ENCODE peak calls at places on chromosomes 5 and 9, in four cellular contexts. A, G, R and L are unnamed samples.

GRCh38 chr5:9549941-9550340 is 4.1 kb upstream of the SEMA5A start:
- DNase-seq in A (peak), G (no peak), R (no peak), L (no peak)

GRCh38 chr9:116959775-116960174 is 272.7 kb downstream of the TRIM32 start:
- DNase-seq in A (peak), G (peak), R (peak), L (peak)

GRCh38 chr9:130446111-130446861 is 1.5 kb downstream of the ASS1 start:
- DNase-seq in A (peak), G (no peak), R (peak), L (peak)

GRCh38 chr9:89497978-89498844 is at the start of gene SEMA4D:
- DNase-seq in A (peak), G (peak), R (peak), L (peak)

GRCh38 chr5:33317271-33317670 is 123.5 kb upstream of the TARS1 start:
- DNase-seq in A (peak), G (no peak), R (no peak), L (no peak)

GRCh38 chr9:72951520-72952393 is 1.1 kb downstream of the ALDH1A1 start:
- DNase-seq in A (no peak), G (no peak), R (no peak), L (no peak)

GRCh38 chr9:76912631-76913275 is 6.8 kb upstream of the PRUNE2 start:
- DNase-seq in A (peak), G (no peak), R (no peak), L (no peak)

GRCh38 chr5:178770621-178771020 is 40.2 kb upstream of the ZNF354A start:
- DNase-seq in A (no peak), G (no peak), R (no peak), L (no peak)

GRCh38 chr5:93076096-93076495 is 504.9 kb downstream of the NR2F1-AS1 start:
- DNase-seq in A (peak), G (no peak), R (no peak), L (no peak)

GRCh38 chr5:965604-966344 is 42.8 kb upstream of the NKD2 start:
- DNase-seq in A (no peak), G (no peak), R (no peak), L (no peak)

GRCh38 chr9:134768332-134769083 is 112.1 kb upstream of the FCN2 start:
- DNase-seq in A (no peak), G (no peak), R (no peak), L (no peak)

GRCh38 chr9:130327781-130328348 is 62.3 kb downstream of the HMCN2 start:
- DNase-seq in A (peak), G (no peak), R (no peak), L (no peak)

GRCh38 chr9:107336718-107337360 is 53.8 kb downstream of the RAD23B start:
- DNase-seq in A (peak), G (no peak), R (no peak), L (no peak)

GRCh38 chr9:137199411-137200121 is 975 bp downstream of the TPRN start:
- DNase-seq in A (peak), G (no peak), R (peak), L (peak)

GRCh38 chr5:140631831-140632365 is 1.1 kb downstream of the CD14 start:
- DNase-seq in A (no peak), G (no peak), R (no peak), L (no peak)

GRCh38 chr5:64209353-64209752 is 43.7 kb downstream of the RNF180 start:
- DNase-seq in A (no peak), G (no peak), R (no peak), L (no peak)

GRCh38 chr5:84425365-84425764 is 40.7 kb upstream of the EDIL3 start:
- DNase-seq in A (no peak), G (no peak), R (no peak), L (no peak)

GRCh38 chr9:36818242-36818938 is 215.7 kb downstream of the PAX5 start:
- DNase-seq in A (no peak), G (peak), R (no peak), L (no peak)

GRCh38 chr9:126722252-126722921 is 82.5 kb upstream of the ZBTB43 start:
- DNase-seq in A (no peak), G (peak), R (peak), L (peak)

GRCh38 chr9:94014066-94014654 is 59.0 kb upstream of the BARX1 start:
- DNase-seq in A (peak), G (no peak), R (no peak), L (peak)

GRCh38 chr9:69331444-69331843 is 6.4 kb downstream of the ENTREP1 start:
- DNase-seq in A (no peak), G (no peak), R (no peak), L (no peak)

GRCh38 chr9:117496307-117496706 is 81.5 kb upstream of the ASTN2 start:
- DNase-seq in A (no peak), G (no peak), R (no peak), L (no peak)

GRCh38 chr5:121853853-121854252 is 2.2 kb downstream of the FTMT start:
- DNase-seq in A (no peak), G (no peak), R (no peak), L (peak)

GRCh38 chr5:1310118-1310517 is 15.2 kb upstream of the TERT start:
- DNase-seq in A (no peak), G (no peak), R (no peak), L (no peak)

GRCh38 chr5:73625905-73626811 is at the start of gene ARHGEF28:
- DNase-seq in A (peak), G (peak), R (peak), L (peak)

GRCh38 chr9:124110307-124110915 is 98.8 kb downstream of the LHX2 start:
- DNase-seq in A (peak), G (peak), R (peak), L (peak)

GRCh38 chr5:31767335-31768031 is 128.6 kb downstream of the PDZD2 start:
- DNase-seq in A (no peak), G (no peak), R (no peak), L (no peak)

GRCh38 chr5:5066276-5067186 is 73.6 kb upstream of the ADAMTS16 start:
- DNase-seq in A (no peak), G (no peak), R (no peak), L (peak)

GRCh38 chr9:122071716-122072115 is 21.4 kb downstream of the TTLL11 start:
- DNase-seq in A (no peak), G (no peak), R (no peak), L (no peak)

GRCh38 chr5:32990593-32991415 is 279.7 kb downstream of the NPR3 start:
- DNase-seq in A (no peak), G (no peak), R (no peak), L (no peak)

GRCh38 chr5:142810891-142811290 is 40.7 kb downstream of the ARHGAP26 start:
- DNase-seq in A (no peak), G (no peak), R (no peak), L (no peak)

GRCh38 chr5:1039210-1039548 is 30.6 kb downstream of the NKD2 start:
- DNase-seq in A (no peak), G (no peak), R (no peak), L (no peak)

GRCh38 chr5:87393331-87393730 is 19.4 kb downstream of the CCNH start:
- DNase-seq in A (peak), G (no peak), R (no peak), L (no peak)

GRCh38 chr5:142446131-142446959 is 121.5 kb upstream of the SPRY4 start:
- DNase-seq in A (peak), G (no peak), R (no peak), L (peak)

GRCh38 chr9:36063804-36064447 is 27.2 kb downstream of the RECK start:
- DNase-seq in A (peak), G (no peak), R (no peak), L (no peak)

GRCh38 chr5:12237837-12238575 is 333.8 kb upstream of the CTNND2 start:
- DNase-seq in A (no peak), G (peak), R (no peak), L (peak)

GRCh38 chr9:14029811-14030210 is 284.1 kb downstream of the NFIB start:
- DNase-seq in A (no peak), G (no peak), R (no peak), L (no peak)

GRCh38 chr9:35845824-35846771 is 17.1 kb downstream of the TMEM8B start:
- DNase-seq in A (no peak), G (peak), R (peak), L (peak)

GRCh38 chr9:21543187-21543586 is 61.1 kb upstream of the IFNE start:
- DNase-seq in A (no peak), G (no peak), R (no peak), L (peak)

GRCh38 chr5:96692436-96692835 is 30.3 kb downstream of the CAST start:
- DNase-seq in A (peak), G (no peak), R (no peak), L (no peak)

GRCh38 chr5:137412136-137412535 is 87.0 kb downstream of the SPOCK1 start:
- DNase-seq in A (no peak), G (no peak), R (no peak), L (no peak)
- H3K56ac ChIP-seq in A (no peak), G (no peak), R (no peak), L (no peak)

GRCh38 chr5:65674749-65675148 is 47.2 kb downstream of the SGTB start:
- DNase-seq in A (peak), G (no peak), R (no peak), L (no peak)
- H4K5ac ChIP-seq in A (no peak), G (no peak), R (no peak), L (no peak)

GRCh38 chr9:70868661-70869652 is 252.5 kb downstream of the TRPM3 start:
- DNase-seq in A (no peak), G (no peak), R (no peak), L (no peak)

GRCh38 chr9:70873506-70873905 is 247.9 kb downstream of the TRPM3 start:
- DNase-seq in A (no peak), G (no peak), R (no peak), L (no peak)

DNA sequence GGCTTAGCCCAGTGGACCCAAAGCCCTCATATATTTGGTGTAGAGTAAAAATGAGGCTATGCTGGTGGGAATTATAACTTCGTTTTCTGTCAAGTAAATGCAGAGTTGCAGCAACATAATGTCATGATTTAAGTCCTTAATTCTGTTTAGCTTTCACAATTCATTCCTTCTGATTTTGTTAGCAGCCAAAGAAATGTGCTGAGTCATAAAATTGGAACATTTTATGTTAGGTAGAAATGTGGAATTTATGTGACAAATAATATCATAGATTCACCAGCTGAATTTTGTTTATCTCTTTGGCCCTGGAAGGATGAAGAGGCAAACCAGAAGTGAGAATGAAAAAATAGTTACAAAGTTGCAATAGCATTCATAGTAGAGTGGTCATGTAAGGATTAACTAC is 247.0 kb downstream of the TRPM3 start:
- DNase-seq in A (no peak), G (no peak), R (no peak), L (no peak)
- H3K27ac ChIP-seq in A (no peak), G (no peak), R (no peak), L (no peak)

DNA sequence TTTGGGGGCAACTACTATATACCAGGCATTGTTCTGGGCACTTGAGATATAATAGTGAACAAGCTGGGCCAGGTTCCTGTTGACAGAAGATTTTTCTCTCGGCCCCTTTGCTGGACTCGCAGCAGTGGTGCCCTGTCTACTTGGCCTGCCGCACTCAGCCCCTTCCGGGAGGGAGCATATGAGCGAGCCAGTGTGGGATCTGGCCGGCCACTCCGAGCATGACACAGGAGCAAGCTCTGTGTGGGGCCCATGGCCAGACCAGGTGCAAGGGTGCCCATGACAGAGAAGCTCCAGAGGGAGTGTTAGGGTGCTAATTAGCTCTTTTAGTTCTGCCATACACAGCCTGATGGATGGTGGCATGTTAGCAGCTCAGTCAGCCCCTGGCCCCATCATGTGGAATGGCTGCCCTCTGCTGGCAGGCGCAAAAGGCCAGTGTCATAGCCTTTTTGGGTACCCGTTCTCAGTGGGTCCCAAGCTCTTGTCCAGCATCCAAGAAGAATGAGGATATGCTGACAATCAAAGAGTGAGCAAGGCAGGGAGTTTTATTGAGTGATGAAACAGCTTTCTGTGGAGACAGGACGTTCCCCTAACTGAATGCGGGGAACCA is 9.3 kb upstream of the KIF4B start:
- DNase-seq in A (no peak), G (peak), R (peak), L (peak)
- H3K56ac ChIP-seq in A (no peak), G (no peak), R (no peak), L (no peak)